ENCODE peak calls at places on chromosomes 3 and 15, in seven cellular contexts. A is osteocyte, W is WERI-Rb-1, Y is lower leg skin, K is GM10248, N is breast epithelium, J is IMR-90. Z is an unnamed sample.

GRCh38 chr3:190279690-190280089 is 42.6 kb downstream of the CLDN1 start:
- DNase-seq in W (no peak), K (no peak), J (no peak), A (no peak), Y (no peak), N (no peak), Z (no peak)

GRCh38 chr3:141746962-141747361 is 8.9 kb downstream of the RNF7 start:
- DNase-seq in K (no peak), W (no peak), Y (no peak), A (no peak), N (no peak), J (no peak), Z (no peak)

GRCh38 chr15:28246605-28247004 is 75.4 kb downstream of the HERC2 start:
- DNase-seq in J (no peak), N (no peak), A (no peak), W (no peak), Y (no peak), K (no peak), Z (no peak)

GRCh38 chr3:80232760-80233159 is 465.0 kb upstream of the ROBO1 start:
- DNase-seq in K (no peak), J (peak; percentile 91), W (no peak), A (no peak), N (no peak), Y (no peak), Z (no peak)

GRCh38 chr3:178047496-178047895 is 488.7 kb upstream of the KCNMB2 start:
- DNase-seq in J (no peak), Y (no peak), W (no peak), K (no peak), A (no peak), N (no peak), Z (no peak)

GRCh38 chr3:11238880-11239279 is 33.3 kb upstream of the ATG7 start:
- DNase-seq in W (no peak), N (no peak), Y (no peak), A (no peak), J (peak; percentile 95), K (no peak), Z (no peak)

GRCh38 chr3:12266038-12266437 is 22.8 kb upstream of the PPARG start:
- DNase-seq in J (no peak), A (no peak), K (no peak), Y (no peak), W (no peak), N (no peak), Z (no peak)

GRCh38 chr3:23198801-23199200 is 4.3 kb upstream of the UBE2E2 start:
- DNase-seq in K (no peak), W (no peak), N (no peak), Y (no peak), A (no peak), J (peak; percentile 46), Z (no peak)

GRCh38 chr15:94417464-94418293 is 186.3 kb downstream of the MCTP2 start:
- DNase-seq in Y (no peak), W (no peak), N (no peak), J (no peak), A (no peak), K (no peak), Z (no peak)

GRCh38 chr15:67947254-67948039 is 106.7 kb upstream of the PIAS1 start:
- DNase-seq in A (peak; percentile 42), J (no peak), Y (no peak), N (no peak), W (no peak), K (no peak), Z (no peak)

GRCh38 chr15:47397587-47397986 is 319.7 kb upstream of the SEMA6D start:
- DNase-seq in A (no peak), N (no peak), W (no peak), J (no peak), K (no peak), Y (no peak), Z (no peak)

GRCh38 chr3:127959873-127960272 is 44.8 kb downstream of the KBTBD12 start:
- DNase-seq in W (peak; percentile 81), J (peak; percentile 4), K (peak; percentile 39), N (no peak), Y (no peak), A (no peak), Z (peak; percentile 29)

GRCh38 chr3:4504340-4505261 is 11.5 kb downstream of the ITPR1 start:
- DNase-seq in W (no peak), A (no peak), J (no peak), K (no peak), Y (no peak), N (no peak), Z (no peak)

GRCh38 chr3:181210275-181210674 is 220.7 kb upstream of the DNAJC19 start:
- DNase-seq in K (no peak), W (no peak), J (peak; percentile 15), A (no peak), N (no peak), Y (no peak), Z (no peak)

GRCh38 chr3:185422677-185423076 is 59.7 kb downstream of the MAP3K13 start:
- DNase-seq in N (no peak), W (no peak), J (no peak), A (no peak), Y (no peak), K (no peak), Z (no peak)

GRCh38 chr3:171000281-171000680 is 26.2 kb downstream of the SLC2A2 start:
- DNase-seq in A (no peak), W (no peak), K (no peak), Y (no peak), N (no peak), J (peak; percentile 11), Z (no peak)

GRCh38 chr3:9279959-9280358 is 30.5 kb upstream of the SRGAP3 start:
- DNase-seq in Y (no peak), W (no peak), A (no peak), J (peak; percentile 20), K (no peak), N (no peak), Z (no peak)

DNA sequence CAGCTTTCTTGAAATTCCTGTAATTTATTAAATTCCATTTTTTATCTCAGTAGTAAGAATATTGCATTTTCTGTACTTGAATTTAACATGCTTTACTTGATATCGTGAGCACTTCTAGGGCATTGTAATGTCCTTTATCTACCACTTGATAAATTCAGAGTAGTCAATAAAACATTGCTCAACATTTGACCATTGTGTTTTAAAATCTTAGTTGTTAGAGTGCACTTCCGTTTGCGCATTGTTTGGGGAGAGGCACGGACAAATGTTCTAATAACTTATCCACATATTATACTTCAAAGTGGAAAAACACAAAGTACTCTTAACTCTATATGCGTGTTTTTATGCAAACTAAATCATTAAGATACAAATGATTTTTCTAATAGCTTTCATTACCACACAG is 444 bp downstream of the FAM227B start:
- DNase-seq in A (no peak), K (no peak), N (no peak), W (no peak), Y (no peak), J (peak; percentile 33), Z (peak; percentile 10)
- TF ChIP-seq CTCF in A (no peak), K (no peak), N (peak; percentile 31), W (no peak), Y (no peak), J (no peak), Z (no peak)

GRCh38 chr3:188037116-188037718 is 116.7 kb upstream of the LPP start:
- DNase-seq in N (no peak), Y (no peak), J (peak; percentile 45), A (no peak), K (no peak), W (peak; percentile 42), Z (no peak)
- TF ChIP-seq CTCF in N (peak; percentile 65), Y (no peak), J (peak; percentile 46), A (peak; percentile 59), K (no peak), W (peak; percentile 53), Z (no peak)

DNA sequence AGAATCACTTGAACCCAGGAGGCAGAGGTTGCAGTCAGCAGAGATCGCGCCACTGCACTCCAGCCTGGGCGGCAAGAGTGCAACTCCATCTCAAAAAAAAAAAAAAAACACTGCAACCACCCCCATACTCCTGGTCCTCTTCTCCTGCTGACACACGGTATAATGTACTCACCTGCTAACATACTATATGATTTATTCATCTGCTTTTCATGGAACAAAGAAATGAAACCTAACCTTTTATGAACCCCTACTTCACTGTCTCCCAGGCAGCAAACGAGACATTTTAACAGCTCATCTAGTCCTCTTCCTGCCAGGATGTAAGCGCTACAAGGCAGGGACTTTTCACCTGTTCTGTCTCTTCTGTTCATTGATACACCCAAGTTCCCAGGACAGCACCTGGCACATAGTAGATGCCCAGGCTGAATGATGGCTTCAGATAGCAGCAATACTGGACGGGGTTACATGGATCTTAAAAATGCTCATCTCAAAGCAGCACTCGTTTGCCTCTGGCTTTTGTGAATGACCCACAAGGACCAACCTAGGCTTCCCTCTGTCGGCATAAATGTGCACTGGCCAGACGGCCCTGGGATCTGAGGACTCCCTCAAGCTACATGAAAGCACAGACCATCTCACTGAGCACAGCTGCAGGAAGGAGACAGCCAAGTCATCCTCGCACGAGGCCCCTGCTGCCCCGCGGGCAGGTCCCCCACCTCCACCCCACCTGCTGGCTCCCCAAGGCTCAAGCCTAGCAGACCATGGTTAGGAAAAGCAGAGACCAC is 20.3 kb downstream of the XXYLT1 start:
- DNase-seq in K (peak; percentile 60), J (no peak), Y (peak; percentile 75), W (no peak), A (peak; percentile 83), N (no peak), Z (peak; percentile 52)
- TF ChIP-seq CTCF in K (peak; percentile 39), J (peak; percentile 20), Y (no peak), W (peak; percentile 28), A (peak; percentile 62), N (no peak), Z (peak; percentile 39)

GRCh38 chr3:52281980-52282801 is 3.7 kb upstream of the WDR82 start:
- DNase-seq in J (no peak), N (no peak), K (no peak), A (no peak), Y (peak; percentile 65), W (no peak), Z (no peak)

GRCh38 chr3:52280046-52280445 is 1.6 kb upstream of the WDR82 start:
- DNase-seq in Y (no peak), J (no peak), W (no peak), K (no peak), A (no peak), N (no peak), Z (no peak)

GRCh38 chr3:52278510-52279069 is at the start of gene WDR82:
- DNase-seq in K (peak; percentile 96), J (peak; percentile 89), N (peak; percentile 98), A (peak; percentile 99), W (peak; percentile 93), Y (peak; percentile 99), Z (peak; percentile 97)

GRCh38 chr3:52277071-52277964 is 1.1 kb downstream of the WDR82 start:
- DNase-seq in W (peak; percentile 26), N (peak; percentile 74), J (peak; percentile 58), Y (peak; percentile 95), A (no peak), K (peak; percentile 66), Z (peak; percentile 65)

DNA sequence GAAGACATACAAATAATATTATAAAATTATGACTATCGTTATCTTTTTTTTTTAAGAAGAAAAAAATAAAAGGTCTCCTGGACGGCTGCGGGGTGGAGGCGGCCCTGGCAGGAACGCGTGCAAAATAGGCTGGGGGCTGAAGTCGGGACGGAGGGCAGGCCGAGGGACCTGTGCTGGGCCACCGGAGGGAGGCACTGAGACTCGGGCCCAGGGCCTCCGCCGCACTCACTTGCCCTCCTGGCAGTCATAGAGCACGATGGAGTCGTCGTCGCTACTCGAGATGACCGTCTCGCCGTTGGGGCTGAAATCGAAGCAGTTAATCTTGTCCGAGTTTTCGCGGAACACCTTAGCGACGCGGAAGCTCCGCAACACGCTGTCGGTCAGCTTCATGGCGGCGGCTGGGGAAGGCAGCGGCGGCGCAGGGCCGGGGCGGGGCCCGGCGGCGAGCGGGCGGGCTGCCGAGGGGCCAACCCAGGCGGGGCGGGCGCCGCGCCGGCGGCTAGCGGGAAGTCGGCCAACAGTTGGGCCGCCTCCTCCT is 408 bp downstream of the WDR82 start:
- DNase-seq in J (no peak), K (peak; percentile 66), W (no peak), N (no peak), A (no peak), Y (peak; percentile 93), Z (peak; percentile 65)
- TF ChIP-seq CTCF in J (peak; percentile 17), K (no peak), W (no peak), N (peak; percentile 52), A (peak; percentile 46), Y (no peak), Z (peak; percentile 36)

Z was measured in GM13977.